ENCODE peak calls at places on chromosomes 7 and 10, in five cellular contexts. B is right cardiac atrium, Z is IMR-90, U is heart left ventricle, N is heart right ventricle. G is an unnamed sample.

GRCh38 chr10:3452234-3452633 is 279.7 kb upstream of the PITRM1 start:
- ATAC-seq in B (peak), Z (peak), U (peak), N (peak), G (peak)

GRCh38 chr10:102467971-102468438 is 16.7 kb upstream of the C10orf95 start:
- ATAC-seq in B (no peak), Z (no peak), U (no peak), N (no peak), G (no peak)

GRCh38 chr10:8055420-8056349 is 1.2 kb downstream of the GATA3 start:
- ATAC-seq in B (no peak), Z (no peak), U (no peak), N (no peak), G (peak)

GRCh38 chr7:132458685-132459084 is 117.6 kb downstream of the PLXNA4 start:
- ATAC-seq in B (no peak), Z (no peak), U (no peak), N (no peak), G (no peak)

GRCh38 chr7:126450269-126450671 is 802.5 kb downstream of the GRM8 start:
- ATAC-seq in B (no peak), Z (no peak), U (peak), N (peak), G (no peak)

GRCh38 chr7:111103678-111104274 is 12.8 kb downstream of the LRRN3 start:
- ATAC-seq in B (no peak), Z (no peak), U (no peak), N (no peak), G (no peak)

GRCh38 chr10:22765660-22766547 is 51.5 kb upstream of the PIP4K2A start:
- ATAC-seq in B (peak), Z (no peak), U (no peak), N (peak), G (no peak)

GRCh38 chr10:71769279-71769823 is 4.0 kb downstream of the VSIR start:
- ATAC-seq in B (no peak), Z (no peak), U (no peak), N (no peak), G (no peak)

GRCh38 chr7:155483868-155484325 is 26.0 kb downstream of the EN2 start:
- ATAC-seq in B (no peak), Z (no peak), U (peak), N (peak), G (no peak)

GRCh38 chr10:102597131-102597891 is 47.0 kb upstream of the TRIM8 start:
- ATAC-seq in B (peak), Z (no peak), U (peak), N (peak), G (peak)

GRCh38 chr7:23001610-23002009 is 12.3 kb downstream of the HYCC1 start:
- ATAC-seq in B (no peak), Z (no peak), U (no peak), N (no peak), G (no peak)

GRCh38 chr10:53256623-53257022 is 484.0 kb upstream of the MBL2 start:
- ATAC-seq in B (no peak), Z (no peak), U (no peak), N (no peak), G (no peak)

GRCh38 chr10:98384531-98385133 is 30.4 kb downstream of the PYROXD2 start:
- ATAC-seq in B (no peak), Z (no peak), U (no peak), N (no peak), G (no peak)

GRCh38 chr10:85557077-85557476 is 809.5 kb downstream of the GRID1 start:
- ATAC-seq in B (no peak), Z (no peak), U (no peak), N (no peak), G (no peak)

GRCh38 chr7:123397746-123398145 is 136.6 kb downstream of the IQUB start:
- ATAC-seq in B (no peak), Z (no peak), U (no peak), N (peak), G (no peak)

GRCh38 chr7:124191713-124192112 is 158.8 kb upstream of the TMEM229A start:
- ATAC-seq in B (no peak), Z (no peak), U (no peak), N (no peak), G (no peak)

GRCh38 chr7:50156163-50156562 is 63.1 kb upstream of the ZPBP start:
- ATAC-seq in B (no peak), Z (no peak), U (no peak), N (no peak), G (no peak)

GRCh38 chr10:16585103-16585502 is 63.4 kb upstream of the C1QL3 start:
- ATAC-seq in B (no peak), Z (no peak), U (peak), N (no peak), G (no peak)

GRCh38 chr7:106425017-106425719 is 140.4 kb upstream of the NAMPT start:
- ATAC-seq in B (peak), Z (peak), U (peak), N (peak), G (peak)

GRCh38 chr10:76305930-76306612 is 874.6 kb downstream of the LRMDA start:
- ATAC-seq in B (no peak), Z (no peak), U (no peak), N (no peak), G (no peak)

GRCh38 chr10:12937527-12937926 is 64.0 kb downstream of the CCDC3 start:
- ATAC-seq in B (no peak), Z (no peak), U (no peak), N (no peak), G (no peak)

GRCh38 chr10:96585726-96586418 is 940 bp downstream of the TM9SF3 start:
- ATAC-seq in B (no peak), Z (peak), U (peak), N (peak), G (no peak)

GRCh38 chr10:68900427-68901105 is 549 bp upstream of the DDX50 start:
- ATAC-seq in B (peak), Z (peak), U (peak), N (peak), G (peak)

GRCh38 chr10:110336111-110336721 is 31.5 kb upstream of the SMNDC1 start:
- ATAC-seq in B (no peak), Z (peak), U (no peak), N (no peak), G (peak)

GRCh38 chr10:107653832-107654287 is 489.4 kb upstream of the SORCS1 start:
- ATAC-seq in B (peak), Z (no peak), U (peak), N (peak), G (peak)

GRCh38 chr7:31744294-31744874 is 57.4 kb downstream of the PPP1R17 start:
- ATAC-seq in B (peak), Z (peak), U (peak), N (peak), G (no peak)

GRCh38 chr7:64904008-64904407 is 935 bp downstream of the ZNF273 start:
- ATAC-seq in B (no peak), Z (no peak), U (no peak), N (no peak), G (no peak)

GRCh38 chr7:64907641-64908326 is 4.7 kb downstream of the ZNF273 start:
- ATAC-seq in B (peak), Z (no peak), U (peak), N (no peak), G (no peak)

GRCh38 chr7:64902806-64903721 is at the start of gene ZNF273:
- ATAC-seq in B (peak), Z (peak), U (peak), N (peak), G (peak)

GRCh38 chr7:64905133-64905532 is 2.1 kb downstream of the ZNF273 start:
- ATAC-seq in B (no peak), Z (no peak), U (no peak), N (no peak), G (no peak)

DNA sequence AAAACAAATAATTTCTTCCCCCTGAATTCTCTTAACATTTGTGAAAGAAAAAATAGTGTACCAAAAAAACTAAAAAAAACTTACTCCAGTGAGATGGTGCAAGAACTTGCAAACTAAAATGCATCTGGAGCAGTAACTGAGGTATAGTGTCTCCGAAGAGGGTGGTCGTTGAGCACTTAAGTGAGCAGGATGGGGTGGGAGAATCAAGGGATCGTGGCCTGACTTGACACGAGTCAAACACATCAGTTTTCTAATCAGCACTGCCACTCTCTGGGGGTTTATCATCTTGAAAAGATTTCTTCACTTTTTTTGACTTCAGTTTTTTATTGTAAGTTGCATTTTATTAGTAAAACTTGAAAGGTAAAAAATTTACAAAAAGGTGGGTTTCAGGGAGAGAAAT is 2.5 kb downstream of the ZNF273 start:
- ATAC-seq in B (no peak), Z (no peak), U (no peak), N (no peak), G (no peak)
- H3K4me3 ChIP-seq in B (no peak), Z (no peak), U (no peak), N (no peak), G (no peak)

DNA sequence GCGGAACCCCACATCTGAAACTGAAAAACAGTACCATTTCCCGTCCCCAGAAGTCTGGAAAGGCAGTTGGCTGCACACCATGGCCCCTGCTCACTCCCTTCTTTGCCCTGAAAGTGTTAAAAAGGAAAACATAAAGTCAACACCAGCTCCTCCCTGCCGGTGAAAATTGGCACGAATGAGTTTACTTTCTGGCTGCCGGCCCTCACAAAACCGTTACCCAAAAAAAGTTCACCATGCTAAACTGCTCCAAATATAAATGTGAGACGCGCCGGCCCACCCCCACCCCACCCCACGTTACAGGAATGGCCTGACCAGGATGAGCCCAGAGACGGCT is 1.2 kb downstream of the DIP2C start:
- ATAC-seq in B (no peak), Z (no peak), U (peak), N (peak), G (no peak)
- H3K4me3 ChIP-seq in B (peak), Z (peak), U (peak), N (peak), G (peak)

GRCh38 chr7:100544386-100544785 is 5.4 kb downstream of the AGFG2 start:
- ATAC-seq in B (no peak), Z (no peak), U (no peak), N (no peak), G (no peak)
- H3K4me3 ChIP-seq in B (no peak), Z (no peak), U (no peak), N (no peak), G (no peak)

GRCh38 chr10:1935912-1936311 is 198.6 kb upstream of the ADARB2 start:
- ATAC-seq in B (no peak), Z (no peak), U (no peak), N (no peak), G (no peak)

GRCh38 chr10:1939016-1939415 is 201.7 kb upstream of the ADARB2 start:
- ATAC-seq in B (no peak), Z (no peak), U (no peak), N (peak), G (no peak)

GRCh38 chr10:1938317-1938716 is 201.0 kb upstream of the ADARB2 start:
- ATAC-seq in B (no peak), Z (no peak), U (no peak), N (no peak), G (no peak)

GRCh38 chr10:1932617-1933016 is 195.3 kb upstream of the ADARB2 start:
- ATAC-seq in B (no peak), Z (no peak), U (no peak), N (no peak), G (no peak)

GRCh38 chr10:1933215-1933614 is 195.9 kb upstream of the ADARB2 start:
- ATAC-seq in B (no peak), Z (no peak), U (no peak), N (no peak), G (no peak)
- H3K4me3 ChIP-seq in B (no peak), Z (no peak), U (no peak), N (no peak), G (no peak)

GRCh38 chr7:4449263-4449662 is 232.8 kb upstream of the FOXK1 start:
- ATAC-seq in B (no peak), Z (no peak), U (no peak), N (no peak), G (no peak)

GRCh38 chr7:4450483-4450882 is 231.6 kb upstream of the FOXK1 start:
- ATAC-seq in B (no peak), Z (no peak), U (no peak), N (no peak), G (no peak)

DNA sequence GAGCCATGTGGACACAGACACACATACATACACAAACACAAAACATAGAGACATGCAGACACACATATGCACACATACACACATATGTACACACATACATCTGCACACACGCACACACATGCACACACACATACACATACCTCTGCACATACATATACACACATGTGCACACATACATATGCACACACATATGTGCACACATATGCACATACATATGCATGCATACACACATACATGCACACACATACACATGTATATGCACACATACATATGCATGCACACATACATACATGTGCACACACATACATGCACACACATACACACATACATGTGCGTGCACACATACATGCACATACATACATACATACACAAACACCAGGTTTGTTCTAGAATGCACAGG is 236.3 kb upstream of the FOXK1 start:
- ATAC-seq in B (no peak), Z (no peak), U (no peak), N (no peak), G (no peak)
- H3K4me3 ChIP-seq in B (no peak), Z (no peak), U (no peak), N (no peak), G (no peak)

GRCh38 chr7:130112662-130113425 is 42.5 kb downstream of the KLHDC10 start:
- ATAC-seq in B (no peak), Z (no peak), U (no peak), N (no peak), G (no peak)

GRCh38 chr7:130114776-130115175 is 44.4 kb downstream of the KLHDC10 start:
- ATAC-seq in B (no peak), Z (no peak), U (no peak), N (no peak), G (no peak)

GRCh38 chr7:130113887-130114286 is 43.6 kb downstream of the KLHDC10 start:
- ATAC-seq in B (no peak), Z (no peak), U (no peak), N (no peak), G (no peak)

GRCh38 chr7:130112078-130112477 is 41.7 kb downstream of the KLHDC10 start:
- ATAC-seq in B (no peak), Z (no peak), U (no peak), N (no peak), G (no peak)

GRCh38 chr7:130114374-130114773 is 44.0 kb downstream of the KLHDC10 start:
- ATAC-seq in B (no peak), Z (no peak), U (no peak), N (no peak), G (no peak)
- H3K4me3 ChIP-seq in B (no peak), Z (no peak), U (no peak), N (no peak), G (no peak)

DNA sequence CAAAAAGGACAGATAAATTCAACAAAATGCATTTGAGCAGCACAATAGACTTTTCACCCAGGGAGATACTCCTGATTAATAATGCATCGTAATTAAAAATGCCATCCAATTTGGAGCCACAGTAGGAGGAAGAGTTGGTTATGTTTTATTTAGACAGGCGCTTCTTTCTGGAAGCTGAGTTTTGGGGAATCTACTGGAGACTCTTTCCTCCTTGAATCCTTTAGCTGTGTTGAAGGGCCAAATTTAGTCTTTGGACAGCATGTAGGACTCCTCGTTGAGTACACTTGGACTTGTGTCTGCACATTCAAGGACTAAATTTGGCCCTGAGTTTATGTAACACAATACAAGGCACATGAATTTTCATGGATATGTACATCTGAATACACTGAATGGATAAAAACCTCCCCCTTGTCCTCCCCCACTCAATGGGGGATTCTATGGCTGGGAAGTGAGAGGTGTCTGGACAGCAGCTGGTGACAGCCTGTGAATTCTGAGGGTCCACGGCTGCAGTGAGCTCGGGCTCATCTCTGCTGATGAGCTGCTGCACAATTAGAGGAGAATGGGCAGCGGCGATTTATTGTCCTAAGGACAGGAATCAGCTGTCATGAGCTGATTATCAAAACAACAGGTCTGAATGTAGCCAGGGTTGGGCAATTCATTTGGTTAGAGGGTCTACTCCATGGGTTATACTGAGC is 95.3 kb downstream of the PRTFDC1 start:
- ATAC-seq in B (no peak), Z (no peak), U (no peak), N (no peak), G (no peak)
- H3K4me3 ChIP-seq in B (no peak), Z (no peak), U (no peak), N (no peak), G (no peak)

GRCh38 chr10:132452651-132453469 is 55.9 kb downstream of the PWWP2B start:
- ATAC-seq in B (peak), Z (peak), U (peak), N (peak), G (peak)
- H3K4me3 ChIP-seq in B (no peak), Z (peak), U (peak), N (peak), G (peak)

GRCh38 chr10:37856881-37857286 is 526 bp downstream of the ZNF248 start:
- ATAC-seq in B (peak), Z (no peak), U (peak), N (peak), G (no peak)
- H3K4me3 ChIP-seq in B (peak), Z (peak), U (peak), N (peak), G (peak)

G was measured in gastroesophageal sphincter.